ENCODE peak calls at places on chromosome 9, in nine cellular contexts. E is effector memory CD4-positive, alpha-beta T cell; Z is HCEC 1CT; K is adrenal gland; R is neural crest cell; J is H7; Y is memory B cell; P is T-helper 2 cell; N is vagina. T is an unnamed sample.

GRCh38 chr9:129776938-129777768 is 24.3 kb upstream of the PTGES start:
- DNase-seq in Y (no peak), E (peak), Z (peak), P (peak), K (peak), N (peak), J (peak), R (peak), T (peak)

GRCh38 chr9:95522871-95523370 is 6.2 kb upstream of the PTCH1 start:
- DNase-seq in K (no peak), N (no peak), R (no peak), E (no peak), Y (no peak), J (no peak), P (no peak), Z (no peak), T (no peak)

GRCh38 chr9:108654566-108654965 is 201.2 kb downstream of the ACTL7B start:
- DNase-seq in Y (no peak), N (no peak), E (no peak), Z (peak), J (no peak), P (no peak), K (no peak), R (no peak), T (no peak)

GRCh38 chr9:13811876-13812275 is 502.1 kb downstream of the NFIB start:
- DNase-seq in E (no peak), N (no peak), P (no peak), Z (no peak), J (no peak), R (no peak), K (no peak), Y (no peak), T (no peak)

GRCh38 chr9:100352201-100352726 is 478 bp downstream of the TEX10 start:
- DNase-seq in J (no peak), Z (peak), E (peak), K (peak), R (no peak), Y (no peak), P (no peak), N (peak), T (peak)

GRCh38 chr9:2967779-2968178 is 123.9 kb upstream of the PUM3 start:
- DNase-seq in Z (peak), R (no peak), J (no peak), Y (no peak), P (no peak), E (no peak), K (no peak), N (no peak), T (no peak)

GRCh38 chr9:137025120-137025966 is 2.7 kb downstream of the ABCA2 start:
- DNase-seq in Z (no peak), P (peak), R (peak), Y (peak), K (no peak), N (no peak), J (no peak), E (no peak), T (peak)

GRCh38 chr9:112069318-112070169 is 105.6 kb downstream of the SUSD1 start:
- DNase-seq in P (no peak), K (no peak), E (no peak), Z (no peak), N (no peak), Y (peak), R (no peak), J (no peak), T (no peak)

GRCh38 chr9:132341177-132341840 is 13.5 kb downstream of the SETX start:
- DNase-seq in N (no peak), R (no peak), Y (no peak), K (no peak), P (no peak), J (no peak), E (no peak), Z (no peak), T (no peak)

GRCh38 chr9:112705773-112706427 is 12.0 kb downstream of the INIP start:
- DNase-seq in K (peak), J (peak), R (peak), P (no peak), Z (peak), N (no peak), E (no peak), Y (no peak), T (peak)

GRCh38 chr9:94906181-94906580 is 179.7 kb downstream of the AOPEP start:
- DNase-seq in Y (no peak), K (peak), P (no peak), J (no peak), Z (no peak), N (peak), R (no peak), E (no peak), T (no peak)

GRCh38 chr9:133251773-133252172 is 23.2 kb downstream of the ABO start:
- DNase-seq in R (no peak), E (no peak), P (no peak), N (peak), Y (no peak), Z (no peak), J (peak), K (no peak), T (no peak)

GRCh38 chr9:131271506-131271931 is 4.8 kb downstream of the FAM78A start:
- DNase-seq in E (no peak), N (no peak), Z (no peak), J (peak), P (no peak), R (no peak), Y (no peak), K (no peak), T (peak)

GRCh38 chr9:84736076-84736475 is 66.5 kb downstream of the NTRK2 start:
- DNase-seq in J (no peak), N (no peak), R (no peak), P (no peak), Z (no peak), E (no peak), K (no peak), Y (no peak), T (no peak)

GRCh38 chr9:133118568-133118967 is 2.5 kb downstream of the RALGDS start:
- DNase-seq in R (no peak), E (no peak), Y (no peak), Z (no peak), N (no peak), K (no peak), J (no peak), P (no peak), T (peak)

GRCh38 chr9:127854169-127854833 is at the start of gene ENG:
- DNase-seq in E (no peak), K (peak), Y (no peak), N (no peak), Z (peak), P (no peak), R (peak), J (peak), T (peak)

GRCh38 chr9:93513606-93514005 is 60.2 kb upstream of the FAM120AOS start:
- DNase-seq in P (no peak), J (no peak), K (no peak), Z (no peak), Y (no peak), E (no peak), R (no peak), N (no peak), T (no peak)

GRCh38 chr9:97276310-97276852 is 31.1 kb upstream of the CCDC180 start:
- DNase-seq in E (no peak), N (no peak), J (peak), Y (no peak), R (no peak), K (no peak), Z (no peak), P (no peak), T (no peak)

GRCh38 chr9:17744786-17745185 is 165.9 kb downstream of the SH3GL2 start:
- DNase-seq in E (no peak), J (peak), P (no peak), N (no peak), Z (no peak), R (peak), K (no peak), Y (no peak), T (no peak)

GRCh38 chr9:83327323-83327722 is 210.9 kb downstream of the FRMD3 start:
- DNase-seq in E (no peak), J (no peak), N (no peak), Y (no peak), K (peak), Z (no peak), P (no peak), R (no peak), T (no peak)